ENCODE peak calls at places on chromosomes 6 and 20, in five cellular contexts. One of them, this sample, is unnamed.

GRCh38 chr20:48944663-48945297 is 23.3 kb downstream of the ARFGEF2 start:
- DNase-seq in suprapubic skin: no peak
- DNase-seq in psoas muscle: no peak
- DNase-seq in mammary epithelial cell: no peak
- DNase-seq in cardiac muscle cell: no peak
- DNase-seq in this sample: no peak

GRCh38 chr6:16901777-16902176 is 140.5 kb upstream of the ATXN1 start:
- DNase-seq in cardiac muscle cell: peak
- DNase-seq in suprapubic skin: peak
- DNase-seq in psoas muscle: peak
- DNase-seq in mammary epithelial cell: peak
- DNase-seq in this sample: no peak

GRCh38 chr6:90183587-90184333 is 112.9 kb downstream of the BACH2 start:
- DNase-seq in cardiac muscle cell: no peak
- DNase-seq in suprapubic skin: no peak
- DNase-seq in psoas muscle: no peak
- DNase-seq in mammary epithelial cell: no peak
- DNase-seq in this sample: no peak

GRCh38 chr6:148723484-148723883 is 23.3 kb upstream of the UST start:
- DNase-seq in cardiac muscle cell: peak
- DNase-seq in mammary epithelial cell: peak
- DNase-seq in psoas muscle: no peak
- DNase-seq in suprapubic skin: no peak
- DNase-seq in this sample: no peak

GRCh38 chr20:4216142-4216735 is 200.9 kb upstream of the RNF24 start:
- DNase-seq in cardiac muscle cell: peak
- DNase-seq in mammary epithelial cell: no peak
- DNase-seq in psoas muscle: no peak
- DNase-seq in suprapubic skin: no peak
- DNase-seq in this sample: no peak

GRCh38 chr20:54075322-54075721 is 4.9 kb upstream of the BCAS1 start:
- DNase-seq in suprapubic skin: no peak
- DNase-seq in psoas muscle: no peak
- DNase-seq in mammary epithelial cell: no peak
- DNase-seq in cardiac muscle cell: no peak
- DNase-seq in this sample: no peak

GRCh38 chr6:20188630-20189075 is 23.6 kb downstream of the MBOAT1 start:
- DNase-seq in cardiac muscle cell: no peak
- DNase-seq in suprapubic skin: no peak
- DNase-seq in mammary epithelial cell: no peak
- DNase-seq in psoas muscle: no peak
- DNase-seq in this sample: no peak

GRCh38 chr6:158662607-158663464 is 13.0 kb downstream of the SYTL3 start:
- DNase-seq in psoas muscle: peak
- DNase-seq in cardiac muscle cell: peak
- DNase-seq in mammary epithelial cell: no peak
- DNase-seq in suprapubic skin: no peak
- DNase-seq in this sample: no peak

GRCh38 chr6:74249658-74250057 is 553.7 kb downstream of the CD109 start:
- DNase-seq in psoas muscle: no peak
- DNase-seq in cardiac muscle cell: peak
- DNase-seq in suprapubic skin: no peak
- DNase-seq in mammary epithelial cell: peak
- DNase-seq in this sample: no peak

GRCh38 chr6:20113649-20114224 is 98.5 kb downstream of the MBOAT1 start:
- DNase-seq in mammary epithelial cell: no peak
- DNase-seq in psoas muscle: no peak
- DNase-seq in suprapubic skin: no peak
- DNase-seq in cardiac muscle cell: no peak
- DNase-seq in this sample: no peak

GRCh38 chr6:33678246-33678931 is 33.1 kb downstream of the UQCC2 start:
- DNase-seq in suprapubic skin: no peak
- DNase-seq in psoas muscle: no peak
- DNase-seq in mammary epithelial cell: no peak
- DNase-seq in cardiac muscle cell: no peak
- DNase-seq in this sample: no peak

GRCh38 chr6:167996424-167997199 is 859 bp upstream of the KIF25 start:
- DNase-seq in cardiac muscle cell: no peak
- DNase-seq in mammary epithelial cell: no peak
- DNase-seq in psoas muscle: no peak
- DNase-seq in suprapubic skin: no peak
- DNase-seq in this sample: no peak

GRCh38 chr6:2766767-2767314 is 1.6 kb downstream of the WRNIP1 start:
- DNase-seq in mammary epithelial cell: no peak
- DNase-seq in cardiac muscle cell: no peak
- DNase-seq in psoas muscle: no peak
- DNase-seq in suprapubic skin: no peak
- DNase-seq in this sample: no peak

GRCh38 chr6:129717287-129717686 is 7.3 kb upstream of the ARHGAP18 start:
- DNase-seq in psoas muscle: no peak
- DNase-seq in cardiac muscle cell: peak
- DNase-seq in mammary epithelial cell: peak
- DNase-seq in suprapubic skin: no peak
- DNase-seq in this sample: no peak

GRCh38 chr6:34546551-34547321 is 9.4 kb downstream of the SPDEF start:
- DNase-seq in psoas muscle: peak
- DNase-seq in suprapubic skin: no peak
- DNase-seq in mammary epithelial cell: no peak
- DNase-seq in cardiac muscle cell: peak
- DNase-seq in this sample: no peak

GRCh38 chr20:34952676-34953075 is 2.9 kb downstream of the GSS start:
- DNase-seq in mammary epithelial cell: no peak
- DNase-seq in cardiac muscle cell: peak
- DNase-seq in suprapubic skin: no peak
- DNase-seq in psoas muscle: no peak
- DNase-seq in this sample: no peak

GRCh38 chr6:166775923-166776220 is 148.8 kb upstream of the RPS6KA2 start:
- DNase-seq in cardiac muscle cell: no peak
- DNase-seq in psoas muscle: no peak
- DNase-seq in suprapubic skin: no peak
- DNase-seq in mammary epithelial cell: no peak
- DNase-seq in this sample: no peak

GRCh38 chr6:161575508-161576254 is 301.8 kb upstream of the AGPAT4 start:
- DNase-seq in mammary epithelial cell: no peak
- DNase-seq in cardiac muscle cell: no peak
- DNase-seq in psoas muscle: no peak
- DNase-seq in suprapubic skin: no peak
- DNase-seq in this sample: no peak

GRCh38 chr20:56299362-56299761 is 50.8 kb downstream of the MC3R start:
- DNase-seq in psoas muscle: no peak
- DNase-seq in cardiac muscle cell: no peak
- DNase-seq in suprapubic skin: no peak
- DNase-seq in mammary epithelial cell: no peak
- DNase-seq in this sample: no peak

GRCh38 chr6:170243791-170244291 is 47.0 kb downstream of the DLL1 start:
- DNase-seq in psoas muscle: no peak
- DNase-seq in mammary epithelial cell: no peak
- DNase-seq in cardiac muscle cell: no peak
- DNase-seq in suprapubic skin: peak
- DNase-seq in this sample: no peak

GRCh38 chr20:64196831-64197418 is 32.7 kb downstream of the MYT1 start:
- DNase-seq in psoas muscle: no peak
- DNase-seq in mammary epithelial cell: no peak
- DNase-seq in cardiac muscle cell: no peak
- DNase-seq in suprapubic skin: no peak
- DNase-seq in this sample: no peak

GRCh38 chr6:128150376-128150775 is 249.5 kb upstream of the THEMIS start:
- DNase-seq in psoas muscle: no peak
- DNase-seq in cardiac muscle cell: no peak
- DNase-seq in mammary epithelial cell: no peak
- DNase-seq in suprapubic skin: no peak
- DNase-seq in this sample: no peak

GRCh38 chr6:17336425-17336824 is 55.3 kb downstream of the RBM24 start:
- DNase-seq in psoas muscle: no peak
- DNase-seq in mammary epithelial cell: no peak
- DNase-seq in cardiac muscle cell: no peak
- DNase-seq in suprapubic skin: no peak
- DNase-seq in this sample: no peak

GRCh38 chr6:77536701-77537100 is 73.4 kb upstream of the HTR1B start:
- DNase-seq in cardiac muscle cell: no peak
- DNase-seq in psoas muscle: no peak
- DNase-seq in mammary epithelial cell: no peak
- DNase-seq in suprapubic skin: no peak
- DNase-seq in this sample: no peak

GRCh38 chr6:32785781-32786533 is 22.6 kb upstream of the HLA-DQB2 start:
- DNase-seq in psoas muscle: no peak
- DNase-seq in cardiac muscle cell: peak
- DNase-seq in mammary epithelial cell: peak
- DNase-seq in suprapubic skin: no peak
- DNase-seq in this sample: no peak

GRCh38 chr6:170029416-170030283 is 261.2 kb downstream of the DLL1 start:
- DNase-seq in mammary epithelial cell: no peak
- DNase-seq in psoas muscle: no peak
- DNase-seq in cardiac muscle cell: no peak
- DNase-seq in suprapubic skin: peak
- DNase-seq in this sample: peak

GRCh38 chr20:59371429-59371828 is 71.0 kb downstream of the EDN3 start:
- DNase-seq in mammary epithelial cell: no peak
- DNase-seq in cardiac muscle cell: no peak
- DNase-seq in psoas muscle: no peak
- DNase-seq in suprapubic skin: no peak
- DNase-seq in this sample: no peak

GRCh38 chr20:51759769-51760510 is 8.2 kb downstream of the ATP9A start:
- DNase-seq in mammary epithelial cell: no peak
- DNase-seq in psoas muscle: no peak
- DNase-seq in cardiac muscle cell: peak
- DNase-seq in suprapubic skin: no peak
- DNase-seq in this sample: no peak

GRCh38 chr20:35285806-35286076 is 1.2 kb upstream of the EIF6 start:
- DNase-seq in cardiac muscle cell: no peak
- DNase-seq in mammary epithelial cell: no peak
- DNase-seq in suprapubic skin: no peak
- DNase-seq in psoas muscle: no peak
- DNase-seq in this sample: no peak

GRCh38 chr6:116932496-116932895 is 55.5 kb downstream of the RFX6 start:
- DNase-seq in mammary epithelial cell: no peak
- DNase-seq in suprapubic skin: no peak
- DNase-seq in psoas muscle: no peak
- DNase-seq in cardiac muscle cell: no peak
- DNase-seq in this sample: no peak

GRCh38 chr6:80165143-80165542 is 58.7 kb downstream of the BCKDHB start:
- DNase-seq in suprapubic skin: no peak
- DNase-seq in psoas muscle: no peak
- DNase-seq in mammary epithelial cell: peak
- DNase-seq in cardiac muscle cell: peak
- DNase-seq in this sample: no peak

GRCh38 chr6:144840619-144841018 is 555.5 kb downstream of the UTRN start:
- DNase-seq in psoas muscle: no peak
- DNase-seq in suprapubic skin: no peak
- DNase-seq in mammary epithelial cell: no peak
- DNase-seq in cardiac muscle cell: no peak
- DNase-seq in this sample: no peak

GRCh38 chr6:47146426-47147174 is 104.5 kb upstream of the ADGRF1 start:
- DNase-seq in cardiac muscle cell: peak
- DNase-seq in psoas muscle: no peak
- DNase-seq in suprapubic skin: no peak
- DNase-seq in mammary epithelial cell: peak
- DNase-seq in this sample: no peak

GRCh38 chr20:40688129-40689099 is 622 bp downstream of the MAFB start:
- DNase-seq in mammary epithelial cell: no peak
- DNase-seq in suprapubic skin: no peak
- DNase-seq in psoas muscle: peak
- DNase-seq in cardiac muscle cell: no peak
- DNase-seq in this sample: no peak

DNA sequence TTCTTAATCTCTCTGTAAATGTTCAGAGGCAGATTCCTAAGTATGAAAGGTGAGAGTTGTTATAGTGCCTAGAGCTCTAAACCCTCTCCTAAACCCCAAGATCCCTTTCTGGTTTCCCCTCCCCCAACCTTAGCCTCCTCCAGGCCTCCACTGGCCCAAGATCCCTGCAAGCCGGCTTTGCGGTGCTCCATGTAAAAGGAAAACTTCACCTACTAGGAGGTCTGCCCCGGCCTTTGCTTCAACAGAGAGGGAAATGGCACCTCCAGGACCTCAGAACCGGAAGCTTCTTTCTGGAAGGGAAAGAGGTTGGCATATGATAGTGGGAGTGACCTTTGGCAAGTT is 2.3 kb downstream of the RRBP1 start:
- DNase-seq in mammary epithelial cell: no peak
- DNase-seq in suprapubic skin: no peak
- DNase-seq in cardiac muscle cell: peak
- DNase-seq in psoas muscle: no peak
- DNase-seq in this sample: no peak
- H3K4me3 ChIP-seq in mammary epithelial cell: peak
- H3K4me3 ChIP-seq in suprapubic skin: peak
- H3K4me3 ChIP-seq in cardiac muscle cell: no peak
- H3K4me3 ChIP-seq in psoas muscle: peak
- H3K4me3 ChIP-seq in this sample: peak

GRCh38 chr6:151240861-151241642 is 1.3 kb downstream of the AKAP12 start:
- DNase-seq in cardiac muscle cell: peak
- DNase-seq in psoas muscle: peak
- DNase-seq in mammary epithelial cell: peak
- DNase-seq in suprapubic skin: peak
- DNase-seq in this sample: peak
- TF ChIP-seq CTCF in cardiac muscle cell: no peak
- TF ChIP-seq CTCF in psoas muscle: no peak
- TF ChIP-seq CTCF in mammary epithelial cell: no peak
- TF ChIP-seq CTCF in suprapubic skin: no peak
- TF ChIP-seq CTCF in this sample: no peak

GRCh38 chr20:44186674-44187053 is 324 bp downstream of the JPH2 start:
- DNase-seq in mammary epithelial cell: no peak
- DNase-seq in suprapubic skin: no peak
- DNase-seq in psoas muscle: no peak
- DNase-seq in cardiac muscle cell: no peak
- DNase-seq in this sample: no peak
- H3K4me3 ChIP-seq in mammary epithelial cell: peak
- H3K4me3 ChIP-seq in suprapubic skin: peak
- H3K4me3 ChIP-seq in psoas muscle: peak
- H3K4me3 ChIP-seq in cardiac muscle cell: peak
- H3K4me3 ChIP-seq in this sample: peak

GRCh38 chr6:51271615-51272014 is 452.9 kb downstream of the TFAP2B start:
- DNase-seq in mammary epithelial cell: no peak
- DNase-seq in suprapubic skin: no peak
- DNase-seq in psoas muscle: no peak
- DNase-seq in cardiac muscle cell: no peak
- DNase-seq in this sample: no peak

GRCh38 chr6:51273228-51273961 is 454.7 kb downstream of the TFAP2B start:
- DNase-seq in mammary epithelial cell: no peak
- DNase-seq in psoas muscle: no peak
- DNase-seq in cardiac muscle cell: no peak
- DNase-seq in suprapubic skin: no peak
- DNase-seq in this sample: no peak

GRCh38 chr6:51265426-51265825 is 446.8 kb downstream of the TFAP2B start:
- DNase-seq in mammary epithelial cell: no peak
- DNase-seq in cardiac muscle cell: no peak
- DNase-seq in suprapubic skin: no peak
- DNase-seq in psoas muscle: no peak
- DNase-seq in this sample: no peak

GRCh38 chr6:51266569-51266968 is 447.9 kb downstream of the TFAP2B start:
- DNase-seq in mammary epithelial cell: no peak
- DNase-seq in suprapubic skin: no peak
- DNase-seq in psoas muscle: no peak
- DNase-seq in cardiac muscle cell: no peak
- DNase-seq in this sample: no peak

GRCh38 chr6:51268666-51269065 is 450.0 kb downstream of the TFAP2B start:
- DNase-seq in psoas muscle: no peak
- DNase-seq in suprapubic skin: no peak
- DNase-seq in mammary epithelial cell: no peak
- DNase-seq in cardiac muscle cell: no peak
- DNase-seq in this sample: no peak
- TF ChIP-seq CTCF in psoas muscle: no peak
- TF ChIP-seq CTCF in suprapubic skin: no peak
- TF ChIP-seq CTCF in mammary epithelial cell: no peak
- TF ChIP-seq CTCF in cardiac muscle cell: no peak
- TF ChIP-seq CTCF in this sample: no peak

This sample was measured in coronary artery.